ENCODE peak calls at places on chromosomes 3 and 15, in four cellular contexts. S is A549, X is K562, H is GM12878. T is an unnamed sample.

GRCh38 chr3:151866711-151867410 is 6.6 kb upstream of the SUCNR1 start:
- DNase-seq in S (no peak), X (no peak), H (no peak), T (no peak)

GRCh38 chr3:4504340-4505261 is 11.5 kb downstream of the ITPR1 start:
- DNase-seq in S (no peak), X (no peak), H (no peak), T (no peak)

GRCh38 chr3:29718661-29719065 is 437.8 kb downstream of the RBMS3 start:
- DNase-seq in S (no peak), X (no peak), H (no peak), T (no peak)

GRCh38 chr15:35713733-35714132 is 167.8 kb upstream of the DPH6 start:
- DNase-seq in S (no peak), X (no peak), H (no peak), T (no peak)

GRCh38 chr15:48442011-48442410 is 110.8 kb downstream of the DUT start:
- DNase-seq in S (no peak), X (no peak), H (no peak), T (no peak)

GRCh38 chr3:101325393-101326134 is 5.2 kb upstream of the IMPG2 start:
- DNase-seq in S (no peak), X (peak; percentile 25), H (no peak), T (no peak)

GRCh38 chr15:100692259-100692658 is 89.9 kb downstream of the ASB7 start:
- DNase-seq in S (no peak), X (no peak), H (no peak), T (no peak)

GRCh38 chr15:29346998-29347397 is 77.4 kb upstream of the NSMCE3 start:
- DNase-seq in S (no peak), X (no peak), H (no peak), T (no peak)

GRCh38 chr3:55486857-55487375 is at the start of gene WNT5A:
- DNase-seq in S (no peak), X (no peak), H (no peak), T (no peak)

GRCh38 chr3:70090322-70090913 is 90.9 kb downstream of the SAMMSON start:
- DNase-seq in S (peak; percentile 31), X (peak; percentile 27), H (no peak), T (no peak)
- TF ChIP-seq POLR2AphosphoS2 in S (no peak), X (no peak), H (no peak), T (no peak)

GRCh38 chr3:129224984-129225393 is 24.4 kb upstream of the COPG1 start:
- DNase-seq in S (peak; percentile 80), X (no peak), H (no peak), T (peak; percentile 92)
- TF ChIP-seq SMC3 in S (peak; percentile 6), X (no peak), H (no peak), T (no peak)

DNA sequence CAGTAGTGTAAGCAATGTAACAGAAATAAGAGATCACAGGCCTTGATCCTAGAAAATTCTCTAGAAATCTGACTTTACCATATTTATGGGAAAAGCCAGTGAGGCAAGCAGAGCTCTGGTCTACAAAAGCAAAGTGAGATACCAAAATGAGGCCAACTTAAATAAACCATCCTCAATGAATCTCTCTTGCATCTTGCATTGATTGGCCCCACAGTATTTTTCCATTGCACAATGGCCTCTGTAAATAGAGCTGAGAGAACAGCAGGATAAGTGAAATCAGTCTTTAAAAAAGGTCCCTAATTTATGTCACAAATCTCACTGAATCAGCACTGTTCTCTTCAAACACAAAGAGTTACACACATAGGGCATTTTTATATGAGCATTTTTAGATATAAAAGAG is 8.9 kb downstream of the CFAP20DC start:
- DNase-seq in S (no peak), X (no peak), H (no peak), T (no peak)
- TF ChIP-seq POLR2AphosphoS2 in S (no peak), X (no peak), H (no peak), T (no peak)

GRCh38 chr3:193852901-193853300 is 259.9 kb downstream of the OPA1 start:
- DNase-seq in S (no peak), X (no peak), H (no peak), T (no peak)

GRCh38 chr3:193851416-193851815 is 258.4 kb downstream of the OPA1 start:
- DNase-seq in S (no peak), X (peak; percentile 35), H (no peak), T (no peak)

GRCh38 chr3:193850084-193850619 is 257.1 kb downstream of the OPA1 start:
- DNase-seq in S (no peak), X (no peak), H (no peak), T (no peak)

GRCh38 chr3:193853511-193854219 is 260.7 kb downstream of the OPA1 start:
- DNase-seq in S (no peak), X (peak; percentile 58), H (no peak), T (no peak)

DNA sequence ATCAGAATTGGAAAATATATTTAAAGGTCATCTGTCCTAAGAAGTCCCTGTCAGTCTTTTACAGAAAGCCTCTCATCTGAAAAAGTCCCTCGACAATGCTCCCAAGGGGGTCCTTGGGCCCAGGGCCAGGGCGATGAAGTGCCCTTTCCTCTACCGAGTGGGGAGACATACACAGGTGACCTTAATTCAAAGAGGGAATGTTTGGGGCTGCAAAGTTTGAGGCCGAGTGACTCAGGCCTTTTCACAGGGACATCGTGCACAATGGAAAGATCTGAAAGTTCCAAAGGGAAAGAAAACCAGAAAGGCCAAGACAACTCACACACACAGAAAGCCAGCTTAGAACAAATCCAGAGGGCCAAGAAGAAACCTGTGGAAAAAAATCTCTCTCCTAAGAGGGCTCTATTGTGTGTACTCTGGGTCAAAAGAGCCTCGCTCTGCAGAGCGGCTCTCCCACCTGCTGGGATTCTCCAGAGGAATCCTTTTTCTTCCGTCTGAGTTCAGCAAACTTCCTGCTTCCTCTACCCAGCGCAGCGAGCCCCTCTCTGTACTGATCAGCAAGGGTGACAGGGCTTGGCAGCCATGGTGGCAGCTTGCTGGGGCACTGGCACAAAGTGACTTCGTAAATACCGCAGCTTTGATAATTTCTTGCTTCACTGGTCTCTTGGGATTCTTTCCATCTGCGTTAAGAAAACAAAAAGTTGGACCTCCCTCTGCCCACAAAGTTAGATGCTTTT is 259.1 kb downstream of the OPA1 start:
- DNase-seq in S (no peak), X (no peak), H (no peak), T (no peak)
- TF ChIP-seq SMC3 in S (no peak), X (no peak), H (no peak), T (no peak)

GRCh38 chr3:69081583-69082262 is 1.6 kb upstream of the UBA3 start:
- DNase-seq in S (no peak), X (peak; percentile 21), H (peak; percentile 73), T (no peak)
- TF ChIP-seq POLR2AphosphoS2 in S (no peak), X (no peak), H (no peak), T (no peak)

GRCh38 chr15:58203537-58203936 is 65.4 kb downstream of the AQP9 start:
- DNase-seq in S (no peak), X (peak; percentile 44), H (no peak), T (no peak)
- TF ChIP-seq SMC3 in S (no peak), X (no peak), H (no peak), T (no peak)

GRCh38 chr15:99168601-99169580 is 64.0 kb downstream of the SYNM start:
- DNase-seq in S (no peak), X (no peak), H (no peak), T (no peak)
- TF ChIP-seq POLR2AphosphoS2 in S (no peak), X (no peak), H (no peak), T (no peak)